ENCODE peak calls at places on chromosomes 13 and 19, in six cellular contexts. G is HTR-8/SVneo; K is NCI-H2081 treated with DMSO at 0.1 percent for 48 hours; U is stimulated activated CD8-positive, alpha-beta memory T cell treated with anti-CD3 and anti-CD28 coated beads, Interleukin-4, amount 100 ng/mL, for 1 hour; H is activated T-cell treated with anti-CD3 and anti-CD28 coated beads for 4 hours; O is cardiac muscle cell. I is an unnamed sample.

GRCh38 chr19:10868872-10869547 is 2.3 kb upstream of the CARM1 start:
- DNase-seq in G (no peak), K (no peak), O (no peak), H (no peak), U (no peak), I (peak)

GRCh38 chr19:38544569-38545315 is 73.0 kb downstream of the MAP4K1 start:
- DNase-seq in G (no peak), K (peak), O (peak), H (no peak), U (no peak), I (no peak)

GRCh38 chr19:35797663-35798062 is 15.0 kb downstream of the PRODH2 start:
- DNase-seq in U (no peak), O (peak), K (no peak), G (no peak), H (no peak), I (peak)

GRCh38 chr19:18883530-18884304 is 12.2 kb downstream of the CERS1 start:
- DNase-seq in H (no peak), K (no peak), G (no peak), U (no peak), O (no peak), I (no peak)

GRCh38 chr13:42043676-42044075 is 4.8 kb upstream of the DGKH start:
- DNase-seq in U (no peak), H (no peak), G (no peak), K (no peak), O (no peak), I (peak)

GRCh38 chr13:85626603-85627002 is 172.6 kb downstream of the SLITRK6 start:
- DNase-seq in O (no peak), G (no peak), U (no peak), H (no peak), K (no peak), I (no peak)

GRCh38 chr13:20583803-20584293 is 16.9 kb downstream of the IFT88 start:
- DNase-seq in K (no peak), O (no peak), H (no peak), U (no peak), G (no peak), I (no peak)

GRCh38 chr19:5515737-5516136 is 52.0 kb downstream of the TINCR start:
- DNase-seq in U (no peak), K (no peak), O (no peak), H (no peak), G (no peak), I (peak)

GRCh38 chr19:5079410-5079774 is 110.5 kb downstream of the KDM4B start:
- DNase-seq in K (no peak), H (no peak), G (no peak), O (no peak), U (no peak), I (no peak)

GRCh38 chr19:46661735-46662592 is 982 bp upstream of the DACT3 start:
- DNase-seq in O (peak), U (peak), H (peak), K (peak), G (peak), I (peak)

GRCh38 chr19:19176950-19177349 is 6.9 kb upstream of the MEF2B start:
- DNase-seq in U (no peak), K (no peak), O (no peak), H (no peak), G (no peak), I (peak)

GRCh38 chr19:46963093-46963734 is 56.4 kb upstream of the NPAS1 start:
- DNase-seq in O (peak), G (peak), K (no peak), H (no peak), U (no peak), I (peak)

GRCh38 chr19:50663280-50663790 is 14.1 kb downstream of the C19orf81 start:
- DNase-seq in K (no peak), G (no peak), O (no peak), U (no peak), H (no peak), I (no peak)

I was measured in osteoblast.